ENCODE peak calls at places on chromosomes 1 and 21, in seven cellular contexts. I, L, B, J, R, H and Y are unnamed samples.

GRCh38 chr1:15123925-15124324 is 29.6 kb upstream of the TMEM51 start:
- DNase-seq in I (no peak), L (no peak), B (no peak), J (no peak), R (no peak), H (no peak), Y (no peak)

GRCh38 chr1:12745992-12746323 is at the start of gene CFAP107:
- DNase-seq in I (peak), L (no peak), B (no peak), J (no peak), R (no peak), H (no peak), Y (no peak)

GRCh38 chr1:161267332-161267731 is 8.8 kb downstream of the PCP4L1 start:
- DNase-seq in I (no peak), L (no peak), B (no peak), J (no peak), R (no peak), H (no peak), Y (no peak)

GRCh38 chr1:53683986-53684740 is 54.8 kb downstream of the GLIS1 start:
- DNase-seq in I (no peak), L (no peak), B (no peak), J (no peak), R (no peak), H (no peak), Y (no peak)

GRCh38 chr21:42659416-42660117 is 6.1 kb downstream of the PDE9A start:
- DNase-seq in I (no peak), L (peak), B (no peak), J (no peak), R (no peak), H (no peak), Y (no peak)

GRCh38 chr1:6420594-6421042 is 899 bp upstream of the HES2 start:
- DNase-seq in I (no peak), L (no peak), B (no peak), J (no peak), R (no peak), H (no peak), Y (no peak)

GRCh38 chr1:230681599-230681998 is 32.3 kb downstream of the AGT start:
- DNase-seq in I (peak), L (no peak), B (peak), J (no peak), R (no peak), H (peak), Y (peak)

GRCh38 chr1:155882235-155882634 is 22.9 kb downstream of the SYT11 start:
- DNase-seq in I (no peak), L (no peak), B (no peak), J (no peak), R (no peak), H (no peak), Y (no peak)

GRCh38 chr1:210597555-210598134 is 268.9 kb downstream of the HHAT start:
- DNase-seq in I (peak), L (no peak), B (no peak), J (no peak), R (no peak), H (peak), Y (peak)

DNA sequence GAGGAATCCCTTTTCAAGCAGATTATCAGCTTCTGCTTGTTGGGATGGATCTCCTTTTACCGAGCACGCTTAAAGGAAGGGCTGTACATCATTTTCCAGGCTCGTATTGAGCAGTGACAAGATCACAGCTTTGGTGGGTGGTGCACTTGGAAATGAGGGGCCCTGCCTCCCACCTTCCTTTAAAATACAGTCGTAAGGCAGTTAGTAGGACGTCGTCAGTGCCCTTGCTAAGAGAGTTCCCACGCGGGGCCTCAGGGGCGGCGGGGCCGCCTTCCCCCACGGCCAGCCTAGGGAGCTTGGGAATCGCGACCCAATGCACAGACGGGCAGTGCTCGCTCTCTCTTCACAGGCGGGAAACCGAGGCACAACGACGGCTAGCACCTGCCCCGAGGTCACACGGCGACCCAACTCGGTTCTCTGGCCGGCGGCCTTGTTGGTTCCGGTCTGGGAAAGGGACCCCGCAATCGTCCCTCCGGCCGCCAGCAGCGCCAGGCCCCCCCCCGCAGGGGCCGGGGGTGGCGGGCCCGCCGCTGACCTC is 58.6 kb downstream of the H3-3A start:
- DNase-seq in I (no peak), L (no peak), B (no peak), J (no peak), R (no peak), H (no peak), Y (no peak)
- H3K4me3 ChIP-seq in I (peak), L (peak), B (peak), J (peak), R (peak), H (no peak), Y (peak)

GRCh38 chr1:34113887-34114286 is 51.1 kb downstream of the CSMD2 start:
- DNase-seq in I (peak), L (no peak), B (no peak), J (no peak), R (no peak), H (peak), Y (peak)
- TF ChIP-seq CTCF in I (peak), L (no peak), B (peak), J (no peak), R (no peak), H (no peak), Y (peak)

DNA sequence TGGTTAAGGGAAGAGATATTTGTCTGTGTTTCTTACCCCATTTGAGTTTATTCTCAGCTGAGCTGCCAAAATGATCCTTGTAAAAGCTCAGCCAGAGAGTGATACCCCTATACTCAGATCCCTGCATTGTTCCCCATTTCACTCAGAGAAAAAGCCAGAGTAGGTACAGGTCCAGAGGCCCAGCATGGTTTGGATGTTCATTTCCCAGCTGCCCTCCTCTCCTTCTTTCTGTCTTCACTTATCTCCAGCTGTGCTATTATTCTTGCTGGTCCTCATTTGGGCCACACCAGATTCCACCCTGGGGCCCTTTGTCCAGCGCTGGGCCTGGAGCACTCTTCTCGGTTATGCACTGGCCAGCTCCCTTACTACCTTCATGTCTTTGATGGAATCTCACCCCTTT is 187.7 kb downstream of the CHRM3 start:
- DNase-seq in I (no peak), L (no peak), B (no peak), J (no peak), R (no peak), H (no peak), Y (no peak)
- H3K4me3 ChIP-seq in I (no peak), L (no peak), B (no peak), J (no peak), R (no peak), H (no peak), Y (no peak)

DNA sequence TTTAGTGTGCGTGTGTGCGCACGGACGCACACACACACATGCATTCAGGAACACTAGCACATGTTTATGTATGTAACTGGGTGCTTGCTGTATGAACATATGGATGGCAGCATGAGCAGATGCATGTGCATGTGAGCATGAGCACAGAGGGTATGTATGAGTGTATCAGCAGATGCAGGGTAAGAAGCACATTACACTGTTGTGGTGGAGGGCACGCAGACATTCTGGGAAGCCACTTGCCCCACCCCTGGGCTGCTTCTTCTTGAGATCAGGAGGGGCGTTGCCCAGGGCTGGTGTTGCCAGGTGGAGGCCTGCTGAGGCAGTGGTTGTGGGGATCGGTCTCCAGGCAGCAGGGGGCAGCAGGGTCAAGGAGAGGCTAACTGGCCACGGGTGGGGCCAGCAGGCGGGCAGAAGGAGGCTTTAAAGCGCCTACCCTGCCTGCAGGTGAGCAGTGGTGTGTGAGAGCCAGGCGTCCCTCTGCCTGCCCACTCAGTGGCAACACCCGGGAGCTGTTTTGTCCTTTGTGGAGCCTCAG is 3.9 kb upstream of the P3R3URF start:
- DNase-seq in I (no peak), L (peak), B (no peak), J (no peak), R (peak), H (peak), Y (no peak)
- TF ChIP-seq CTCF in I (no peak), L (no peak), B (no peak), J (no peak), R (peak), H (peak), Y (no peak)

GRCh38 chr1:79193211-79194079 is 186.9 kb upstream of the ADGRL4 start:
- DNase-seq in I (peak), L (no peak), B (no peak), J (no peak), R (no peak), H (peak), Y (no peak)
- H3K4me3 ChIP-seq in I (peak), L (no peak), B (no peak), J (no peak), R (no peak), H (no peak), Y (no peak)

GRCh38 chr1:197181982-197182381 is 35.5 kb upstream of the ASPM start:
- DNase-seq in I (no peak), L (no peak), B (no peak), J (no peak), R (no peak), H (no peak), Y (no peak)

GRCh38 chr1:197182716-197183115 is 36.2 kb upstream of the ASPM start:
- DNase-seq in I (no peak), L (no peak), B (no peak), J (no peak), R (no peak), H (no peak), Y (no peak)

GRCh38 chr1:197174818-197175217 is 28.3 kb upstream of the ASPM start:
- DNase-seq in I (no peak), L (no peak), B (no peak), J (no peak), R (no peak), H (no peak), Y (no peak)

GRCh38 chr1:197180252-197180878 is 33.9 kb upstream of the ASPM start:
- DNase-seq in I (peak), L (no peak), B (no peak), J (no peak), R (no peak), H (peak), Y (peak)

GRCh38 chr1:197178998-197179397 is 32.5 kb upstream of the ASPM start:
- DNase-seq in I (peak), L (no peak), B (no peak), J (no peak), R (no peak), H (no peak), Y (no peak)
- TF ChIP-seq CTCF in I (peak), L (no peak), B (no peak), J (no peak), R (no peak), H (no peak), Y (no peak)